ENCODE peak calls at places on chromosomes 3 and 15, in five cellular contexts. K, X, L, Q and J are unnamed samples.

GRCh38 chr3:17745894-17746293 is 3.5 kb upstream of the TBC1D5 start:
- DNase-seq in L (no peak), K (no peak), Q (no peak), X (no peak), J (no peak)

GRCh38 chr15:82810863-82811421 is 1.5 kb downstream of the WHAMM start:
- DNase-seq in L (no peak), X (no peak), K (no peak), Q (no peak), J (peak)

GRCh38 chr3:112931737-112932521 is 43.0 kb downstream of the CD200R1 start:
- DNase-seq in K (no peak), L (no peak), X (no peak), Q (no peak), J (no peak)

GRCh38 chr3:44355634-44356033 is 17.1 kb downstream of the TCAIM start:
- DNase-seq in L (peak), Q (peak), K (peak), X (peak), J (no peak)

GRCh38 chr15:89068325-89068784 is 19.9 kb upstream of the ABHD2 start:
- DNase-seq in Q (peak), K (peak), L (peak), X (peak), J (peak)

GRCh38 chr15:63931556-63931955 is 97.8 kb upstream of the HERC1 start:
- DNase-seq in L (no peak), K (no peak), Q (no peak), X (no peak), J (no peak)

GRCh38 chr3:188914556-188914955 is 257.2 kb upstream of the TPRG1 start:
- DNase-seq in X (peak), Q (peak), K (peak), L (no peak), J (peak)

GRCh38 chr3:14764331-14765064 is 54.3 kb upstream of the FGD5 start:
- DNase-seq in L (no peak), Q (no peak), X (no peak), K (peak), J (no peak)

GRCh38 chr3:171142985-171143384 is 116.5 kb upstream of the SLC2A2 start:
- DNase-seq in Q (no peak), X (peak), K (no peak), L (peak), J (no peak)

GRCh38 chr3:144097144-144097543 is 125.5 kb downstream of the DIPK2A start:
- DNase-seq in Q (no peak), X (no peak), K (no peak), L (no peak), J (no peak)

GRCh38 chr3:15795563-15796308 is 2.0 kb downstream of the ANKRD28 start:
- DNase-seq in X (peak), K (no peak), Q (no peak), L (no peak), J (peak)

GRCh38 chr15:78618064-78618463 is 2.7 kb downstream of the CHRNA3 start:
- DNase-seq in Q (no peak), K (no peak), X (no peak), L (no peak), J (no peak)

GRCh38 chr15:52054381-52054780 is 35.4 kb downstream of the MAPK6 start:
- DNase-seq in Q (no peak), X (no peak), L (no peak), K (no peak), J (no peak)

GRCh38 chr3:33883538-33884203 is 85.2 kb downstream of the PDCD6IP start:
- DNase-seq in X (peak), L (no peak), K (peak), Q (peak), J (peak)

GRCh38 chr3:134059680-134060560 is 30.2 kb upstream of the SLCO2A1 start:
- DNase-seq in Q (no peak), L (no peak), K (no peak), X (no peak), J (no peak)

GRCh38 chr3:45145681-45146614 is at the start of gene CDCP1:
- DNase-seq in X (peak), Q (no peak), L (no peak), K (no peak), J (no peak)

GRCh38 chr3:117706037-117706436 is 996.5 kb downstream of the TUSC7 start:
- DNase-seq in X (peak), L (peak), Q (no peak), K (peak), J (no peak)

GRCh38 chr15:100308222-100309007 is 33.4 kb downstream of the ADAMTS17 start:
- DNase-seq in K (no peak), X (peak), L (no peak), Q (no peak), J (no peak)

GRCh38 chr3:4956743-4957142 is 22.5 kb upstream of the BHLHE40 start:
- DNase-seq in X (no peak), Q (no peak), K (no peak), L (no peak), J (no peak)

GRCh38 chr3:120021523-120021922 is 72.7 kb downstream of the GSK3B start:
- DNase-seq in L (peak), Q (no peak), K (peak), X (no peak), J (no peak)

GRCh38 chr3:160919942-160920341 is 163.9 kb downstream of the PPM1L start:
- DNase-seq in K (no peak), Q (no peak), L (no peak), X (no peak), J (no peak)

GRCh38 chr3:27643355-27643754 is 78.8 kb downstream of the EOMES start:
- DNase-seq in X (no peak), L (no peak), Q (no peak), K (no peak), J (no peak)

GRCh38 chr3:10015476-10015904 is 10.7 kb upstream of the FANCD2 start:
- DNase-seq in K (peak), Q (peak), X (peak), L (peak), J (no peak)

GRCh38 chr3:71018794-71019193 is 564.7 kb downstream of the FOXP1 start:
- DNase-seq in Q (no peak), K (no peak), L (no peak), X (no peak), J (no peak)

GRCh38 chr3:99332276-99332675 is 306.1 kb upstream of the COL8A1 start:
- DNase-seq in K (no peak), Q (no peak), X (no peak), L (no peak), J (no peak)

GRCh38 chr3:46898321-46899150 is 21.0 kb downstream of the PTH1R start:
- DNase-seq in Q (no peak), X (no peak), L (no peak), K (no peak), J (no peak)
- H3K4me3 ChIP-seq in Q (no peak), X (no peak), L (no peak), K (no peak), J (no peak)

GRCh38 chr15:38459480-38459879 is 5.6 kb downstream of the FAM98B start:
- DNase-seq in L (no peak), K (no peak), Q (no peak), X (no peak), J (no peak)

GRCh38 chr15:38455096-38455495 is 1.2 kb downstream of the FAM98B start:
- DNase-seq in Q (no peak), L (no peak), X (peak), K (no peak), J (no peak)

GRCh38 chr15:38454687-38455071 is 752 bp downstream of the FAM98B start:
- DNase-seq in Q (no peak), L (no peak), X (no peak), K (no peak), J (no peak)

GRCh38 chr15:38458646-38459045 is 4.7 kb downstream of the FAM98B start:
- DNase-seq in L (no peak), K (no peak), Q (no peak), X (no peak), J (no peak)

GRCh38 chr15:38453971-38454686 is at the start of gene FAM98B:
- DNase-seq in Q (peak), K (peak), L (peak), X (peak), J (peak)
- TF ChIP-seq CTCF in Q (no peak), K (no peak), L (peak), X (peak), J (no peak)

GRCh38 chr3:39573392-39573791 is 105.9 kb downstream of the MOBP start:
- DNase-seq in Q (no peak), X (no peak), L (no peak), K (no peak), J (no peak)
- H3K4me3 ChIP-seq in Q (no peak), X (no peak), L (no peak), K (no peak), J (no peak)

GRCh38 chr3:140910860-140911259 is 30.8 kb upstream of the SLC25A36 start:
- DNase-seq in X (no peak), K (no peak), Q (no peak), L (no peak), J (no peak)
- TF ChIP-seq CTCF in X (no peak), K (no peak), Q (no peak), L (no peak), J (no peak)

GRCh38 chr15:65832549-65833364 is 36.5 kb upstream of the RAB11A start:
- DNase-seq in X (peak), Q (peak), L (peak), K (peak), J (peak)
- H3K4me3 ChIP-seq in X (no peak), Q (peak), L (peak), K (peak), J (peak)

GRCh38 chr15:69344238-69344637 is 45.5 kb downstream of the PAQR5 start:
- DNase-seq in X (no peak), L (no peak), Q (no peak), K (no peak), J (no peak)
- TF ChIP-seq CTCF in X (no peak), L (no peak), Q (no peak), K (no peak), J (no peak)

DNA sequence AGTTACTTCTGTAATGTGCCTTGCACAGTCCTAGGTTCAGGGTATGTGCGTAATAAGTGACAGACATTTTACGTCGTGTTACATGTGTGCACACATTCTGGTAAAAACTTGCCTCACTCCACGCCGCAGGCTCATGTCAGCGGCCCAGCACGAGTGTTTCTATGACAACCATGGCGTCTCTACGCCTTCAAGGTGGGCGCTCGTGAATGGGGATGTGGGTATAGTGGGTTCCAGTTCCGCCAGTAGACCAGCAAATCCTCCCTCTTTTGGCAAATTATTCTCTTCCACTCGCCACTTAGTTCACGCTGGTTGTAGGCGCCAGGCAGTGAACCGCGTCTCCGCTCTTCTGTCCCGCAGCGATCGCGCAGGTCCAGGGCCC is 40.3 kb downstream of the CHST14 start:
- DNase-seq in K (no peak), L (no peak), X (no peak), Q (no peak), J (peak)
- H3K4me3 ChIP-seq in K (peak), L (peak), X (peak), Q (peak), J (peak)

GRCh38 chr3:37477713-37478487 is 303.5 kb upstream of the LRRFIP2 start:
- DNase-seq in X (no peak), L (no peak), Q (no peak), K (no peak), J (no peak)
- TF ChIP-seq CTCF in X (no peak), L (no peak), Q (no peak), K (no peak), J (no peak)

GRCh38 chr3:137770066-137770805 is 6.1 kb downstream of the SOX14 start:
- DNase-seq in L (no peak), X (no peak), Q (no peak), K (peak), J (no peak)
- H3K4me3 ChIP-seq in L (no peak), X (no peak), Q (no peak), K (no peak), J (no peak)

DNA sequence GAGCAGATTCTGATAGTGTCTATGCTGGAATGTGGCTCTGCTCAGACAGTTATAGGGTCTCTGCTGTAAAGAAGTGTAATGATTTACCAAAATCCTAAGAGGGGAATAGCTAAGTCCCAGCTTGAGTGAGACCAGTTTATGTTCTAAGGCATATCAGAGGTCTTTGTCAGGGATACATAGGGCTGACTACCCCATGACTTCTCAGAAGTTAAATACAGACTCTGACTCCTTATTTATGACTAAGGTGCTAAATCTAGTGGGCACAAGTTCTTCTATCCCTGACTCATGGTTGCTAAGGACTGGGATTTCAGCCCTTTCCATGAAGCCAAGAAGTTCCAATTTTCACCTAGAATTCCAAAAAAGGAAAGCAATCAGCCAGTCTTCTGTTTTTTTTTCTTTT is 192.6 kb upstream of the POU1F1 start:
- DNase-seq in K (peak), Q (no peak), L (no peak), X (no peak), J (no peak)
- TF ChIP-seq CTCF in K (no peak), Q (no peak), L (no peak), X (no peak), J (no peak)